ENCODE peak calls at places on chromosome 4, in eight cellular contexts. Z, A, R, B, P, L, G and Q are unnamed samples.

GRCh38 chr4:88005086-88005485 is 2.3 kb upstream of the PKD2 start:
- DNase-seq in Z (no peak), A (no peak), R (no peak), B (no peak), P (no peak), L (peak; percentile 74), G (no peak), Q (no peak)

GRCh38 chr4:3317656-3318211 is 24.9 kb downstream of the RGS12 start:
- DNase-seq in Z (no peak), A (no peak), R (no peak), B (no peak), P (no peak), L (peak; percentile 49), G (peak; percentile 7), Q (no peak)

GRCh38 chr4:45350438-45350837 is 624.1 kb upstream of the GNPDA2 start:
- DNase-seq in Z (peak; percentile 41), A (no peak), R (no peak), B (no peak), P (no peak), L (no peak), G (no peak), Q (peak; percentile 39)

GRCh38 chr4:15771419-15772058 is 6.6 kb upstream of the CD38 start:
- DNase-seq in Z (no peak), A (no peak), R (no peak), B (no peak), P (peak; percentile 65), L (no peak), G (no peak), Q (peak; percentile 73)

GRCh38 chr4:154506253-154506652 is 14.7 kb upstream of the DCHS2 start:
- DNase-seq in Z (peak; percentile 73), A (no peak), R (peak; percentile 12), B (peak; percentile 64), P (peak; percentile 11), L (no peak), G (no peak), Q (peak; percentile 36)

GRCh38 chr4:40301592-40301991 is 33.5 kb upstream of the CHRNA9 start:
- DNase-seq in Z (peak; percentile 92), A (no peak), R (no peak), B (no peak), P (peak; percentile 97), L (peak; percentile 16), G (no peak), Q (peak; percentile 98)

GRCh38 chr4:102575369-102576129 is 74.4 kb downstream of the NFKB1 start:
- DNase-seq in Z (no peak), A (no peak), R (no peak), B (no peak), P (no peak), L (no peak), G (no peak), Q (no peak)

GRCh38 chr4:7647932-7648812 is 213.4 kb upstream of the PSAPL1 start:
- DNase-seq in Z (no peak), A (no peak), R (no peak), B (no peak), P (no peak), L (no peak), G (no peak), Q (no peak)

GRCh38 chr4:69054578-69055200 is 41.6 kb upstream of the UGT2B7 start:
- DNase-seq in Z (no peak), A (no peak), R (no peak), B (no peak), P (no peak), L (no peak), G (peak; percentile 60), Q (no peak)

GRCh38 chr4:150973626-150974250 is 41.3 kb downstream of the LRBA start:
- DNase-seq in Z (no peak), A (no peak), R (no peak), B (no peak), P (no peak), L (no peak), G (no peak), Q (no peak)

GRCh38 chr4:32662803-32663202 is 1942.6 kb downstream of the PCDH7 start:
- DNase-seq in Z (no peak), A (no peak), R (no peak), B (no peak), P (no peak), L (no peak), G (no peak), Q (no peak)

GRCh38 chr4:87950516-87950915 is 25.0 kb upstream of the SPP1 start:
- DNase-seq in Z (peak; percentile 23), A (no peak), R (no peak), B (no peak), P (no peak), L (no peak), G (no peak), Q (no peak)

GRCh38 chr4:78757574-78757973 is 18.6 kb upstream of the BMP2K start:
- DNase-seq in Z (no peak), A (no peak), R (no peak), B (no peak), P (no peak), L (no peak), G (no peak), Q (no peak)
- H3K27ac ChIP-seq in Z (no peak overlapping the region), A (no peak overlapping the region), R (no peak overlapping the region), B (no peak overlapping the region), P (no peak overlapping the region), L (no peak overlapping the region), G (no peak overlapping the region), Q (no peak overlapping the region)

GRCh38 chr4:100895572-100896197 is 377.9 kb upstream of the EMCN start:
- DNase-seq in Z (no peak), A (no peak), R (no peak), B (no peak), P (peak; percentile 68), L (no peak), G (no peak), Q (peak; percentile 71)
- H3K4me3 ChIP-seq in Z (peak overlapping the region; percentile 13), A (peak overlapping the region; percentile 53), R (peak overlapping the region; percentile 31), B (no peak overlapping the region), P (peak overlapping the region; percentile 97), L (peak overlapping the region; percentile 12), G (no peak overlapping the region), Q (peak overlapping the region; percentile 52)

GRCh38 chr4:113394730-113395530 is 345.5 kb downstream of the ANK2 start:
- DNase-seq in Z (peak; percentile 93), A (no peak), R (peak; percentile 47), B (peak; percentile 85), P (peak; percentile 85), L (no peak), G (peak; percentile 62), Q (peak; percentile 83)
- H3K27ac ChIP-seq in Z (no peak overlapping the region), A (no peak overlapping the region), R (no peak overlapping the region), B (no peak overlapping the region), P (no peak overlapping the region), L (no peak overlapping the region), G (no peak overlapping the region), Q (no peak overlapping the region)

DNA sequence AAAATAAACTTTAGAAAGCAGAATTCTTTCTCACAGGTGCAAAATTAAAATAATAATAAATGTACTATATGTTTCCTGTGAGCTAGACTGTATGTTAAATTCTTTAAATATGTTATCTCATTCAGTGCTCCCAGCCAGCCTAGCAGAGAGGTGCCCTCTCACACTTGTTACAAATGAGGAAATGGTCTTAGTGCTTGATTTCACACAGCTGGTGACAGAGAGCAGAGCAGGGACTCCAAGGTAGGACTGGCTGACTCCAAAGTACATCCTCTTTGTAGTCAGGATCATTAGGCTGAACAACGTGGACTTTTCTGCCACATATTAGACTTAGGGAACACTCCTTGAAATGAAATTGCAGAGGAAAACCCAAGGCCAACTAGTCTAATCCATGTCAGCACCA is 72.0 kb upstream of the HHIP start:
- DNase-seq in Z (peak; percentile 58), A (no peak), R (no peak), B (no peak), P (no peak), L (no peak), G (no peak), Q (no peak)
- H3K4me3 ChIP-seq in Z (no peak overlapping the region), A (no peak overlapping the region), R (no peak overlapping the region), B (no peak overlapping the region), P (no peak overlapping the region), L (no peak overlapping the region), G (no peak overlapping the region), Q (no peak overlapping the region)

GRCh38 chr4:118734491-118735205 is 49.5 kb downstream of the METTL14 start:
- DNase-seq in Z (no peak), A (no peak), R (no peak), B (no peak), P (no peak), L (no peak), G (no peak), Q (no peak)

GRCh38 chr4:118732591-118733330 is 47.6 kb downstream of the METTL14 start:
- DNase-seq in Z (no peak), A (no peak), R (no peak), B (no peak), P (no peak), L (no peak), G (no peak), Q (no peak)

GRCh38 chr4:118730683-118731082 is 45.5 kb downstream of the METTL14 start:
- DNase-seq in Z (no peak), A (no peak), R (no peak), B (no peak), P (no peak), L (no peak), G (no peak), Q (no peak)

GRCh38 chr4:118727360-118727759 is 42.2 kb downstream of the METTL14 start:
- DNase-seq in Z (no peak), A (no peak), R (no peak), B (no peak), P (no peak), L (no peak), G (no peak), Q (no peak)

GRCh38 chr4:118729287-118730286 is 44.4 kb downstream of the METTL14 start:
- DNase-seq in Z (no peak), A (no peak), R (no peak), B (no peak), P (peak; percentile 78), L (no peak), G (no peak), Q (peak; percentile 74)
- H3K27ac ChIP-seq in Z (no peak overlapping the region), A (no peak overlapping the region), R (peak overlapping the region; percentile 16), B (no peak overlapping the region), P (peak overlapping the region; percentile 45), L (no peak overlapping the region), G (no peak overlapping the region), Q (no peak overlapping the region)